ENCODE peak calls at places on chromosome 10, in four cellular contexts. A is fibroblast of the aortic adventitia, H is sigmoid colon, M is IMR-90. Z is an unnamed sample.
A peak's percentile ranks its signal among the peaks of the same experiment; 100 is the strongest.

GRCh38 chr10:133335238-133336122 is 1.2 kb downstream of the CALY start:
- DNase-seq in A (peak; percentile 60), H (no peak), M (peak; percentile 61), Z (peak; percentile 55)

GRCh38 chr10:128050117-128050516 is 76.1 kb downstream of the MKI67 start:
- DNase-seq in A (no peak), H (peak; percentile 17), M (no peak), Z (no peak)

GRCh38 chr10:16585103-16585502 is 63.4 kb upstream of the C1QL3 start:
- DNase-seq in A (no peak), H (no peak), M (no peak), Z (no peak)

GRCh38 chr10:109114578-109114977 is 808.7 kb downstream of the XPNPEP1 start:
- DNase-seq in A (no peak), H (no peak), M (no peak), Z (no peak)

GRCh38 chr10:8137726-8138125 is 83.2 kb downstream of the GATA3 start:
- DNase-seq in A (no peak), H (no peak), M (no peak), Z (no peak)

GRCh38 chr10:77823811-77824542 is 102.6 kb downstream of the DLG5 start:
- DNase-seq in A (no peak), H (no peak), M (no peak), Z (no peak)

GRCh38 chr10:89426230-89426868 is 12.0 kb downstream of the IFIT5 start:
- DNase-seq in A (peak; percentile 84), H (no peak), M (peak; percentile 75), Z (peak; percentile 85)

GRCh38 chr10:69093933-69094332 is 6.0 kb downstream of the SRGN start:
- DNase-seq in A (peak; percentile 56), H (no peak), M (peak; percentile 33), Z (no peak)

GRCh38 chr10:75034131-75034512 is 77.3 kb upstream of the SAMD8 start:
- DNase-seq in A (no peak), H (no peak), M (no peak), Z (no peak)

GRCh38 chr10:119190954-119191619 is 12.5 kb upstream of the PRDX3 start:
- DNase-seq in A (no peak), H (peak; percentile 9), M (no peak), Z (no peak)

GRCh38 chr10:79446451-79447020 is 1.1 kb upstream of the ZCCHC24 start:
- DNase-seq in A (no peak), H (peak; percentile 91), M (no peak), Z (no peak)

DNA sequence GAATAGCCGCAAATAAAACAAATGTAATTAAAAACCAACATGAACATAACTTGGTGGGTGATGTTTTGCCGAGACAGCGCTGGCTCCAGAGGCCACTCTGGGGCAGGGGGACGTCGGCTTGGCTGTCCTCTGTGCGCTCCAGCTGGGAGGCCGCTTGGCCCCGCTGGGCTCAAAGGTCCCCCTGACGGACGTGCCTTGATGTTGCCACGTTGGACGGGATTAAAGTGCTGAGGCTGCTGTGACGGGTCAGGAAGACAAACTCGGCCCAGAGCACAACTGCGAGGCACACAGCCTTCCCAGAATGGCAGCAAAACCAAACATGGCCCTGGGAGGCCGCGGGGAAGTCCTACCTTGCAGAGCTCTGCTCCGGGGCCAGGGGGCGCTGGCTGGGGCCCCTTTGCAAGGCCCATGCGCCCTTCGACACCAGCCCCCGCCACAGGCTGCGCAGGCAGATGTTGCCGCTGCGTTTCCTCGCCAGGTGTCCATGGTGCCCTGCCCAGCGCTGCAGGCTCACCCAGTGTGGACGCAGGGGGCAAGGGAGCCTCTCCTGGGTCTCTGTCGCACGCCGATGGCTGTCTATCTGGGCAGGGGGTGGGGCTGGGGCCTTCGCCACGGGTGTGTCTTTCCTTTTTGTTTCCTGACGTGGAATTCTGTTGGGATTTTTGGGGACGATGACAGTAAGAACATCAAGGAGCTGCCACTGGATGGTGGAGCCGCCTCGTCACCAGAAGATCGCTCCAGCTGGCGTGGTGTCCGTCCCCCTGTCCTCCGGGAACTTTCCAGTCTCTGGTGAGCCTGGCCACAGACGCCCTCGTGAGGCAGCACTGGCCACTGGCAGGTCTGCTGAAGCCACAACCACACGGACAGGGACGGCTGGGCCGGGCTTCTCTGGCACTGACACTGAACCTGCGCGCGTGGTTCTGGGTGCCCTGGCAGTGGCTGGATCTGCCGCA is 99.6 kb upstream of the DIP2C start:
- DNase-seq in A (peak; percentile 64), H (peak; percentile 94), M (peak; percentile 60), Z (peak; percentile 67)
- H3K4me3 ChIP-seq in A (peak overlapping the region; percentile 48), H (peak overlapping the region; percentile 38), M (peak overlapping the region; percentile 26), Z (peak overlapping the region; percentile 29)

GRCh38 chr10:23892296-23892695 is 316.6 kb upstream of the KIAA1217 start:
- DNase-seq in A (no peak), H (no peak), M (no peak), Z (peak; percentile 3)

GRCh38 chr10:23885853-23886252 is 323.1 kb upstream of the KIAA1217 start:
- DNase-seq in A (no peak), H (no peak), M (no peak), Z (no peak)

GRCh38 chr10:23891301-23891700 is 317.6 kb upstream of the KIAA1217 start:
- DNase-seq in A (no peak), H (no peak), M (no peak), Z (no peak)

GRCh38 chr10:23884671-23885070 is 324.3 kb upstream of the KIAA1217 start:
- DNase-seq in A (no peak), H (no peak), M (no peak), Z (no peak)

GRCh38 chr10:23886355-23886754 is 322.6 kb upstream of the KIAA1217 start:
- DNase-seq in A (no peak), H (no peak), M (no peak), Z (no peak)
- TF ChIP-seq CTCF in A (no peak), H (no peak), M (no peak), Z (no peak)

GRCh38 chr10:102649770-102650654 is 5.7 kb downstream of the TRIM8 start:
- DNase-seq in A (no peak), H (no peak), M (no peak), Z (no peak)
- H3K4me3 ChIP-seq in A (peak overlapping the region; percentile 95), H (peak overlapping the region; percentile 4), M (peak overlapping the region; percentile 6), Z (no peak overlapping the region)

DNA sequence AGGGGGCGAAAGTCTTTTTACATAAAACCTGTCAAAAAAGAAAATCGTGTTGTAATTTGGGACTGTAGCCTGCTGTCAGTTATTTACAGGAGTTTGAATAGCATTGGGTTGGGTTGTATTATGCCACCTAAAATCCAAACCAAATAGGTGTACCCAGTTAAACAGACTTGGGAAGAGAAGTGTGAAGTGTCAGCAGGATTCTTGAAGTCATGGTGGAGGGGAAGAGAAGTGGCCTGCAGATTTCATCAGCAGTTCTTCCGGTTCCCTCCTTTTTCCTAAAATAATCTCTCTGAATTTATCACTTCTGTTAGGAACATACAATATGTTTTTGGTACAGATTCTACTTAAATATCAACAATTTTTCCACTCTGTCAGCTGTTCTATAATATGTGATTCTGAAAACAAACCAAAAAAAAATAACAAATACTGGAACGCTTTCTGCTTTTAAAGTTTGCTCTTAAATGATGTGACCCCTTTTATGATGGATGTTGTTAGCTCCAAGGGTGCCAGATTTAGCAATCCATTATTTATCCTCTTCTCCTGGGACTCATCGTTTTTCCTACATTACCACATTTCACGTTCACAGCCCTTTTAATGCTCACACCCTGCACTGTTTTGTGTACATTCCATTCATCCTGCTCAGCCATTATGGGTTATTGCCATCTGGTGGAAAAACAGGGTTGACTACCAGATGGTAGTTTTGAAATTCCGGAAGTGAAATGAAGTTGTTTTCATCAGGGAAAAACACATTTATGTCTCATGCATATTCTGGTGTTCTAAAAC is 18.7 kb upstream of the ARHGAP12 start:
- DNase-seq in A (peak; percentile 97), H (peak; percentile 71), M (peak; percentile 95), Z (peak; percentile 86)
- TF ChIP-seq CTCF in A (peak; percentile 42), H (no peak), M (peak; percentile 53), Z (peak; percentile 56)

GRCh38 chr10:98414578-98414931 is 427 bp downstream of the PYROXD2 start:
- DNase-seq in A (no peak), H (no peak), M (no peak), Z (no peak)
- H3K4me3 ChIP-seq in A (peak overlapping the region; percentile 77), H (peak overlapping the region; percentile 62), M (peak overlapping the region; percentile 70), Z (peak overlapping the region; percentile 64)

DNA sequence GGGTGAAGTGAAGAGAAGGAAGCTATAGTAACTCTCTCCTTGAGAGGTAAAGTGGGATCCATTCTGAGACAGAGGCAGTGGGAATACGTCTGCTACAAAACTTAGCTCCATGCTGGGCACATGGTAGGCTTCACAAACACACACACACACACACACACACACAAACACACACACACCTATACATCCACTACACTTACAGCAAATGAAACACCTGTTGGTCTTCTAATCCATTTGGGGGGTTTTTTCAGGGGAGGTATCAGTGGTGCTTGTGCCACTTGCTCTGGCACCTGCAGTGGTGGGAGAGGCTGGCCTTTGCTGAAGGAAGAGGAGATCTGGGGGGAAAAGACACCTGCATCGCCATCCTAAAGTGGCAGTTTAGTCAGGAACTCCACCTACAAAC is 14.5 kb downstream of the SEC31B start:
- DNase-seq in A (no peak), H (no peak), M (no peak), Z (no peak)
- TF ChIP-seq CTCF in A (no peak), H (no peak), M (no peak), Z (no peak)

Z was measured in astrocyte of the spinal cord.